ENCODE peak calls at places on chromosomes 2 and 18, in seven cellular contexts. One of them, this sample, is unnamed.

GRCh38 chr2:119263656-119264055 is 40.0 kb downstream of the STEAP3 start:
- DNase-seq in A549: no peak
- DNase-seq in K562: no peak
- DNase-seq in transverse colon: no peak
- DNase-seq in H1: no peak
- DNase-seq in esophagus muscularis mucosa: no peak
- DNase-seq in sigmoid colon: no peak
- DNase-seq in this sample: no peak

GRCh38 chr18:12637393-12637792 is 20.5 kb downstream of the SPIRE1 start:
- DNase-seq in A549: no peak
- DNase-seq in K562: no peak
- DNase-seq in transverse colon: no peak
- DNase-seq in H1: no peak
- DNase-seq in esophagus muscularis mucosa: no peak
- DNase-seq in sigmoid colon: no peak
- DNase-seq in this sample: no peak

GRCh38 chr2:150482111-150482510 is 5.4 kb downstream of the RND3 start:
- DNase-seq in A549: no peak
- DNase-seq in K562: no peak
- DNase-seq in transverse colon: no peak
- DNase-seq in H1: no peak
- DNase-seq in esophagus muscularis mucosa: no peak
- DNase-seq in sigmoid colon: no peak
- DNase-seq in this sample: no peak

GRCh38 chr2:205169453-205169852 is 512.8 kb upstream of the NRP2 start:
- DNase-seq in A549: no peak
- DNase-seq in K562: no peak
- DNase-seq in transverse colon: no peak
- DNase-seq in H1: no peak
- DNase-seq in esophagus muscularis mucosa: no peak
- DNase-seq in sigmoid colon: no peak
- DNase-seq in this sample: no peak

GRCh38 chr2:235048549-235048948 is 96.7 kb downstream of the SH3BP4 start:
- DNase-seq in A549: no peak
- DNase-seq in K562: no peak
- DNase-seq in transverse colon: no peak
- DNase-seq in H1: no peak
- DNase-seq in esophagus muscularis mucosa: no peak
- DNase-seq in sigmoid colon: no peak
- DNase-seq in this sample: no peak

GRCh38 chr2:102063948-102064678 is 72.4 kb downstream of the IL1R2 start:
- DNase-seq in A549: peak; percentile 88
- DNase-seq in K562: peak; percentile 89
- DNase-seq in transverse colon: peak; percentile 81
- DNase-seq in H1: no peak
- DNase-seq in esophagus muscularis mucosa: peak; percentile 97
- DNase-seq in sigmoid colon: peak; percentile 98
- DNase-seq in this sample: peak; percentile 85

GRCh38 chr2:150609831-150610582 is 122.5 kb upstream of the RND3 start:
- DNase-seq in A549: no peak
- DNase-seq in K562: no peak
- DNase-seq in transverse colon: no peak
- DNase-seq in H1: no peak
- DNase-seq in esophagus muscularis mucosa: no peak
- DNase-seq in sigmoid colon: no peak
- DNase-seq in this sample: no peak

GRCh38 chr2:132430895-132431294 is 14.3 kb downstream of the GPR39 start:
- DNase-seq in A549: no peak
- DNase-seq in K562: no peak
- DNase-seq in transverse colon: no peak
- DNase-seq in H1: no peak
- DNase-seq in esophagus muscularis mucosa: peak; percentile 34
- DNase-seq in sigmoid colon: no peak
- DNase-seq in this sample: no peak

GRCh38 chr2:102707796-102708713 is 53.8 kb upstream of the TMEM182 start:
- DNase-seq in A549: no peak
- DNase-seq in K562: no peak
- DNase-seq in transverse colon: no peak
- DNase-seq in H1: no peak
- DNase-seq in esophagus muscularis mucosa: peak; percentile 77
- DNase-seq in sigmoid colon: no peak
- DNase-seq in this sample: no peak

GRCh38 chr2:134218414-134218813 is 35.5 kb upstream of the MGAT5 start:
- DNase-seq in A549: no peak
- DNase-seq in K562: no peak
- DNase-seq in transverse colon: no peak
- DNase-seq in H1: no peak
- DNase-seq in esophagus muscularis mucosa: no peak
- DNase-seq in sigmoid colon: no peak
- DNase-seq in this sample: no peak

GRCh38 chr2:240237609-240238151 is 97.2 kb upstream of the OTOS start:
- DNase-seq in A549: no peak
- DNase-seq in K562: peak; percentile 24
- DNase-seq in transverse colon: no peak
- DNase-seq in H1: peak; percentile 26
- DNase-seq in esophagus muscularis mucosa: no peak
- DNase-seq in sigmoid colon: peak; percentile 52
- DNase-seq in this sample: no peak

GRCh38 chr2:74835831-74836674 is 2.1 kb downstream of the HK2 start:
- DNase-seq in A549: peak; percentile 84
- DNase-seq in K562: peak; percentile 56
- DNase-seq in transverse colon: no peak
- DNase-seq in H1: no peak
- DNase-seq in esophagus muscularis mucosa: no peak
- DNase-seq in sigmoid colon: no peak
- DNase-seq in this sample: no peak

GRCh38 chr18:39761273-39761672 is 2193.8 kb upstream of the PIK3C3 start:
- DNase-seq in A549: no peak
- DNase-seq in K562: no peak
- DNase-seq in transverse colon: no peak
- DNase-seq in H1: no peak
- DNase-seq in esophagus muscularis mucosa: no peak
- DNase-seq in sigmoid colon: no peak
- DNase-seq in this sample: no peak

GRCh38 chr18:62399781-62400308 is 74.7 kb downstream of the TNFRSF11A start:
- DNase-seq in A549: peak; percentile 53
- DNase-seq in K562: no peak
- DNase-seq in transverse colon: peak; percentile 18
- DNase-seq in H1: no peak
- DNase-seq in esophagus muscularis mucosa: no peak
- DNase-seq in sigmoid colon: no peak
- DNase-seq in this sample: no peak

GRCh38 chr2:187297806-187298205 is 150.2 kb downstream of the CALCRL start:
- DNase-seq in A549: no peak
- DNase-seq in K562: no peak
- DNase-seq in transverse colon: no peak
- DNase-seq in H1: no peak
- DNase-seq in esophagus muscularis mucosa: no peak
- DNase-seq in sigmoid colon: no peak
- DNase-seq in this sample: no peak

GRCh38 chr2:12487253-12488004 is 229.3 kb upstream of the TRIB2 start:
- DNase-seq in A549: no peak
- DNase-seq in K562: no peak
- DNase-seq in transverse colon: no peak
- DNase-seq in H1: no peak
- DNase-seq in esophagus muscularis mucosa: peak; percentile 64
- DNase-seq in sigmoid colon: no peak
- DNase-seq in this sample: no peak

GRCh38 chr2:230893881-230894781 is 29.4 kb downstream of the ITM2C start:
- DNase-seq in A549: no peak
- DNase-seq in K562: no peak
- DNase-seq in transverse colon: peak; percentile 23
- DNase-seq in H1: no peak
- DNase-seq in esophagus muscularis mucosa: no peak
- DNase-seq in sigmoid colon: peak; percentile 52
- DNase-seq in this sample: no peak

GRCh38 chr2:239876241-239876947 is 148.7 kb downstream of the NDUFA10 start:
- DNase-seq in A549: no peak
- DNase-seq in K562: no peak
- DNase-seq in transverse colon: no peak
- DNase-seq in H1: no peak
- DNase-seq in esophagus muscularis mucosa: peak; percentile 53
- DNase-seq in sigmoid colon: no peak
- DNase-seq in this sample: peak; percentile 3

GRCh38 chr18:68833756-68834155 is 35.9 kb downstream of the CCDC102B start:
- DNase-seq in A549: no peak
- DNase-seq in K562: no peak
- DNase-seq in transverse colon: no peak
- DNase-seq in H1: no peak
- DNase-seq in esophagus muscularis mucosa: no peak
- DNase-seq in sigmoid colon: no peak
- DNase-seq in this sample: no peak

GRCh38 chr2:51903728-51904127 is 871.8 kb upstream of the NRXN1 start:
- DNase-seq in A549: no peak
- DNase-seq in K562: no peak
- DNase-seq in transverse colon: no peak
- DNase-seq in H1: no peak
- DNase-seq in esophagus muscularis mucosa: no peak
- DNase-seq in sigmoid colon: no peak
- DNase-seq in this sample: no peak

GRCh38 chr2:75146903-75147332 is 52.4 kb downstream of the TACR1 start:
- DNase-seq in A549: no peak
- DNase-seq in K562: no peak
- DNase-seq in transverse colon: no peak
- DNase-seq in H1: no peak
- DNase-seq in esophagus muscularis mucosa: peak; percentile 37
- DNase-seq in sigmoid colon: no peak
- DNase-seq in this sample: no peak

GRCh38 chr2:236092714-236093113 is 75.5 kb downstream of the GBX2 start:
- DNase-seq in A549: no peak
- DNase-seq in K562: no peak
- DNase-seq in transverse colon: no peak
- DNase-seq in H1: no peak
- DNase-seq in esophagus muscularis mucosa: no peak
- DNase-seq in sigmoid colon: no peak
- DNase-seq in this sample: no peak

GRCh38 chr18:60199505-60199904 is 173.1 kb downstream of the MC4R start:
- DNase-seq in A549: no peak
- DNase-seq in K562: no peak
- DNase-seq in transverse colon: no peak
- DNase-seq in H1: no peak
- DNase-seq in esophagus muscularis mucosa: no peak
- DNase-seq in sigmoid colon: no peak
- DNase-seq in this sample: no peak

GRCh38 chr18:60200558-60200957 is 172.0 kb downstream of the MC4R start:
- DNase-seq in A549: no peak
- DNase-seq in K562: no peak
- DNase-seq in transverse colon: no peak
- DNase-seq in H1: no peak
- DNase-seq in esophagus muscularis mucosa: no peak
- DNase-seq in sigmoid colon: no peak
- DNase-seq in this sample: no peak

GRCh38 chr18:60197233-60197632 is 175.3 kb downstream of the MC4R start:
- DNase-seq in A549: no peak
- DNase-seq in K562: no peak
- DNase-seq in transverse colon: no peak
- DNase-seq in H1: no peak
- DNase-seq in esophagus muscularis mucosa: no peak
- DNase-seq in sigmoid colon: no peak
- DNase-seq in this sample: no peak

GRCh38 chr18:60196818-60197217 is 175.8 kb downstream of the MC4R start:
- DNase-seq in A549: no peak
- DNase-seq in K562: no peak
- DNase-seq in transverse colon: no peak
- DNase-seq in H1: no peak
- DNase-seq in esophagus muscularis mucosa: no peak
- DNase-seq in sigmoid colon: no peak
- DNase-seq in this sample: no peak

GRCh38 chr18:60198063-60198462 is 174.5 kb downstream of the MC4R start:
- DNase-seq in A549: no peak
- DNase-seq in K562: peak; percentile 8
- DNase-seq in transverse colon: no peak
- DNase-seq in H1: no peak
- DNase-seq in esophagus muscularis mucosa: no peak
- DNase-seq in sigmoid colon: no peak
- DNase-seq in this sample: no peak
- TF ChIP-seq EP300 in A549: no peak
- TF ChIP-seq EP300 in K562: no peak
- TF ChIP-seq EP300 in transverse colon: no peak
- TF ChIP-seq EP300 in H1: no peak
- TF ChIP-seq EP300 in esophagus muscularis mucosa: no peak
- TF ChIP-seq EP300 in sigmoid colon: no peak
- TF ChIP-seq EP300 in this sample: no peak

GRCh38 chr2:69269330-69269729 is 117.7 kb downstream of the GFPT1 start:
- DNase-seq in A549: no peak
- DNase-seq in K562: no peak
- DNase-seq in transverse colon: no peak
- DNase-seq in H1: no peak
- DNase-seq in esophagus muscularis mucosa: no peak
- DNase-seq in sigmoid colon: no peak
- DNase-seq in this sample: no peak

GRCh38 chr2:69278366-69278765 is 108.7 kb downstream of the GFPT1 start:
- DNase-seq in A549: no peak
- DNase-seq in K562: no peak
- DNase-seq in transverse colon: no peak
- DNase-seq in H1: no peak
- DNase-seq in esophagus muscularis mucosa: no peak
- DNase-seq in sigmoid colon: no peak
- DNase-seq in this sample: no peak

GRCh38 chr2:69275490-69275889 is 111.5 kb downstream of the GFPT1 start:
- DNase-seq in A549: no peak
- DNase-seq in K562: no peak
- DNase-seq in transverse colon: no peak
- DNase-seq in H1: no peak
- DNase-seq in esophagus muscularis mucosa: no peak
- DNase-seq in sigmoid colon: no peak
- DNase-seq in this sample: no peak

GRCh38 chr2:69271831-69272257 is 115.2 kb downstream of the GFPT1 start:
- DNase-seq in A549: no peak
- DNase-seq in K562: no peak
- DNase-seq in transverse colon: no peak
- DNase-seq in H1: no peak
- DNase-seq in esophagus muscularis mucosa: no peak
- DNase-seq in sigmoid colon: no peak
- DNase-seq in this sample: no peak

GRCh38 chr2:69272803-69273471 is 114.1 kb downstream of the GFPT1 start:
- DNase-seq in A549: no peak
- DNase-seq in K562: no peak
- DNase-seq in transverse colon: no peak
- DNase-seq in H1: no peak
- DNase-seq in esophagus muscularis mucosa: no peak
- DNase-seq in sigmoid colon: no peak
- DNase-seq in this sample: no peak
- TF ChIP-seq EP300 in A549: no peak
- TF ChIP-seq EP300 in K562: no peak
- TF ChIP-seq EP300 in transverse colon: no peak
- TF ChIP-seq EP300 in H1: no peak
- TF ChIP-seq EP300 in esophagus muscularis mucosa: no peak
- TF ChIP-seq EP300 in sigmoid colon: no peak
- TF ChIP-seq EP300 in this sample: peak; percentile 11

GRCh38 chr2:80454628-80455027 is 150.1 kb upstream of the LRRTM1 start:
- DNase-seq in A549: no peak
- DNase-seq in K562: no peak
- DNase-seq in transverse colon: no peak
- DNase-seq in H1: no peak
- DNase-seq in esophagus muscularis mucosa: no peak
- DNase-seq in sigmoid colon: no peak
- DNase-seq in this sample: no peak
- TF ChIP-seq EP300 in A549: no peak
- TF ChIP-seq EP300 in K562: no peak
- TF ChIP-seq EP300 in transverse colon: no peak
- TF ChIP-seq EP300 in H1: no peak
- TF ChIP-seq EP300 in esophagus muscularis mucosa: no peak
- TF ChIP-seq EP300 in sigmoid colon: no peak
- TF ChIP-seq EP300 in this sample: no peak

GRCh38 chr2:113175101-113175628 is 1.4 kb downstream of the PSD4 start:
- DNase-seq in A549: no peak
- DNase-seq in K562: no peak
- DNase-seq in transverse colon: peak; percentile 68
- DNase-seq in H1: no peak
- DNase-seq in esophagus muscularis mucosa: no peak
- DNase-seq in sigmoid colon: no peak
- DNase-seq in this sample: no peak
- TF ChIP-seq EP300 in A549: no peak
- TF ChIP-seq EP300 in K562: no peak
- TF ChIP-seq EP300 in transverse colon: no peak
- TF ChIP-seq EP300 in H1: no peak
- TF ChIP-seq EP300 in esophagus muscularis mucosa: no peak
- TF ChIP-seq EP300 in sigmoid colon: no peak
- TF ChIP-seq EP300 in this sample: no peak

This sample was measured in tibial nerve.